ENCODE peak calls at places on chromosomes 1 and 21, in five cellular contexts. H is IMR-90, R is PC-3, Z is colonic mucosa, A is H9. B is an unnamed sample.

GRCh38 chr1:110508038-110508437 is 10.9 kb downstream of the KCNA10 start:
- DNase-seq in R (no peak), Z (peak), A (peak), H (peak), B (no peak)

GRCh38 chr1:114152211-114153050 is 1.2 kb downstream of the SYT6 start:
- DNase-seq in A (no peak), H (peak), R (peak), Z (no peak), B (peak)

GRCh38 chr1:18198240-18198639 is 90.6 kb downstream of the IGSF21 start:
- DNase-seq in Z (no peak), R (no peak), A (no peak), H (no peak), B (no peak)

GRCh38 chr1:199336745-199337640 is 690.5 kb upstream of the NR5A2 start:
- DNase-seq in A (peak), H (no peak), R (no peak), Z (no peak), B (no peak)

GRCh38 chr21:21114456-21114855 is 116.2 kb downstream of the NCAM2 start:
- DNase-seq in Z (no peak), R (no peak), H (no peak), A (no peak), B (no peak)

GRCh38 chr1:41882068-41882477 is 36.6 kb downstream of the HIVEP3 start:
- DNase-seq in H (no peak), A (no peak), Z (peak), R (peak), B (no peak)

GRCh38 chr1:181083842-181084605 is 4.5 kb upstream of the IER5 start:
- DNase-seq in A (peak), R (peak), Z (peak), H (no peak), B (no peak)

GRCh38 chr1:106439475-106439874 is 617.0 kb upstream of the PRMT6 start:
- DNase-seq in H (no peak), A (no peak), Z (no peak), R (peak), B (no peak)

GRCh38 chr1:16149146-16149545 is 6.7 kb downstream of the EPHA2 start:
- DNase-seq in A (no peak), Z (no peak), H (no peak), R (no peak), B (no peak)

GRCh38 chr1:109787211-109787844 is 23.6 kb upstream of the EPS8L3 start:
- DNase-seq in Z (peak), H (peak), A (no peak), R (peak), B (peak)

GRCh38 chr1:90717665-90718410 is 736 bp upstream of the BARHL2 start:
- DNase-seq in H (peak), A (peak), R (no peak), Z (peak), B (no peak)

GRCh38 chr1:238401138-238401537 is 510.4 kb upstream of the ZP4 start:
- DNase-seq in Z (no peak), R (no peak), H (no peak), A (no peak), B (peak)

GRCh38 chr1:28343405-28343804 is 14.6 kb downstream of the MED18 start:
- DNase-seq in Z (no peak), A (no peak), R (peak), H (peak), B (peak)

GRCh38 chr1:28160677-28161328 is 15.7 kb downstream of the PTAFR start:
- DNase-seq in A (no peak), Z (no peak), H (peak), R (peak), B (peak)

GRCh38 chr1:103911450-103911849 is 161.8 kb downstream of the AMY1C start:
- DNase-seq in R (no peak), Z (no peak), H (no peak), A (no peak), B (no peak)

GRCh38 chr1:96185181-96185580 is 536.4 kb upstream of the PTBP2 start:
- DNase-seq in R (no peak), Z (no peak), H (no peak), A (no peak), B (no peak)

GRCh38 chr1:40774266-40774998 is 9.2 kb upstream of the KCNQ4 start:
- DNase-seq in H (peak), R (peak), Z (peak), A (peak), B (no peak)

GRCh38 chr1:50476800-50477199 is 53.6 kb upstream of the DMRTA2 start:
- DNase-seq in Z (no peak), A (no peak), R (no peak), H (no peak), B (no peak)

GRCh38 chr21:32389337-32390015 is 3.3 kb downstream of the URB1 start:
- DNase-seq in H (peak), Z (no peak), R (no peak), A (no peak), B (peak)

GRCh38 chr1:44594871-44595735 is 79.2 kb downstream of the TMEM53 start:
- DNase-seq in A (peak), Z (peak), R (peak), H (peak), B (no peak)

GRCh38 chr1:98500324-98500723 is 161.2 kb upstream of the SNX7 start:
- DNase-seq in Z (no peak), H (no peak), A (no peak), R (peak), B (no peak)

GRCh38 chr1:18805925-18806849 is 53.3 kb downstream of the TAS1R2 start:
- DNase-seq in A (no peak), R (no peak), Z (no peak), H (no peak), B (no peak)

GRCh38 chr1:58441699-58442098 is 104.8 kb downstream of the OMA1 start:
- DNase-seq in Z (no peak), H (no peak), R (no peak), A (no peak), B (no peak)

GRCh38 chr1:228695015-228695955 is 40.0 kb upstream of the RHOU start:
- DNase-seq in Z (no peak), A (no peak), R (peak), H (no peak), B (no peak)

GRCh38 chr21:17416139-17416538 is 96.7 kb upstream of the CXADR start:
- DNase-seq in Z (no peak), H (peak), A (no peak), R (no peak), B (peak)

GRCh38 chr1:48341221-48341620 is 118.7 kb downstream of the SLC5A9 start:
- DNase-seq in A (no peak), R (peak), Z (no peak), H (peak), B (peak)

GRCh38 chr1:110209715-110210603 is at the start of gene KCNC4:
- DNase-seq in R (peak), H (peak), A (peak), Z (peak), B (peak)

GRCh38 chr1:160997323-160998038 is 23.5 kb downstream of the F11R start:
- DNase-seq in H (peak), R (peak), A (peak), Z (peak), B (peak)

GRCh38 chr1:35449334-35450008 is 107.7 kb downstream of the KIAA0319L start:
- DNase-seq in H (peak), A (no peak), R (peak), Z (no peak), B (peak)
- H3K9ac ChIP-seq in H (peak), A (no peak), R (peak), Z (no peak), B (peak)

DNA sequence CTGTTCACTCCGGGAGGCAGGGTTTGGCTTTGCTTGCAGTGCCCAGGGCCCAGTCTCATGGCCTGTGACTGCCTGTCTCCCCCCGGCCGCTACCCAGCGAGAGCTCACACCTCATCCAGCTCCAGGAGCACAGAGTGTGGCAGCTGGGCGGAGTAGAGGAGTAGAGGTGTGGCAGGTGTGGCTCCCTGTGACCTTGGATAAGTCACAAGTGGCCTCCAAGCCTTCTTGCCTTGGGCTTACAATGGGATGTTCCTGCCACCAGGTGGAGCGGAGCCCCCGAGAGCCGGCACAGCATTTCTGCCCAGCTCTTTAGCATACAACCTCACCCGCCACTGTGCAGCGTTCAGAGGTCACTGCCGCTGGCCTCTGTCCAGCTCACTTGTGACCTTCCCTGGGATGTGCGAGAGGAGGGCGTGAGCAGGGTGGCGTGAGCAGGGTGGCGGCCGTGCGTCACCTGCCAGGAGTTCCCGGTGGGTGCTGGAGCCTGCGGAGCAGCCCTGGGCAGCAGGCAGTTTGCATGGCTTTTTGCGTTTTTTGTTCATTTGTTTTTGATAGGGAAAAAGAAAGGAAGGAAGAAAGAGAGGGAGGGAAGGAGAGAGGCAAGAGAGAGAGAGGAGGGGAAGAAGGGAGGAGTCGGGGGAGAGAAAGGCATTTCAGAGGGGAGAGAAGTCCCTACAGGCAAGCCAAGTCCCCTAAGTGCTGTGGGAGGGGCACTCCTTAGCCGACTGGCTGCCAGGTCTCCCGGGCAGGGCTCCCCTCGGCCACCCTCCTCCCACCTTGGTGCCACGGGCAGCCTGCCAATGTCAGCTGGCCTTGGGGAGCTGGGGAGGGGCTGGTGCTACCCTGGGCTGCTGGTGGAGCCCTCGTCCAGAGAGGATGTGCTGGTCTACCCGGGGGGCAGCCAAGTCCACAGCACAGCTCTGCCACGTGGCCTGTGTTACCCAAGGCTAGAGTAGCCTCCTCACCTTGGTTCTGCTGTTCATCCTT is 42.6 kb downstream of the CRYAA start:
- DNase-seq in R (no peak), H (no peak), A (peak), Z (peak), B (no peak)
- TF ChIP-seq CTCF in R (no peak), H (peak), A (peak), Z (peak), B (no peak)

DNA sequence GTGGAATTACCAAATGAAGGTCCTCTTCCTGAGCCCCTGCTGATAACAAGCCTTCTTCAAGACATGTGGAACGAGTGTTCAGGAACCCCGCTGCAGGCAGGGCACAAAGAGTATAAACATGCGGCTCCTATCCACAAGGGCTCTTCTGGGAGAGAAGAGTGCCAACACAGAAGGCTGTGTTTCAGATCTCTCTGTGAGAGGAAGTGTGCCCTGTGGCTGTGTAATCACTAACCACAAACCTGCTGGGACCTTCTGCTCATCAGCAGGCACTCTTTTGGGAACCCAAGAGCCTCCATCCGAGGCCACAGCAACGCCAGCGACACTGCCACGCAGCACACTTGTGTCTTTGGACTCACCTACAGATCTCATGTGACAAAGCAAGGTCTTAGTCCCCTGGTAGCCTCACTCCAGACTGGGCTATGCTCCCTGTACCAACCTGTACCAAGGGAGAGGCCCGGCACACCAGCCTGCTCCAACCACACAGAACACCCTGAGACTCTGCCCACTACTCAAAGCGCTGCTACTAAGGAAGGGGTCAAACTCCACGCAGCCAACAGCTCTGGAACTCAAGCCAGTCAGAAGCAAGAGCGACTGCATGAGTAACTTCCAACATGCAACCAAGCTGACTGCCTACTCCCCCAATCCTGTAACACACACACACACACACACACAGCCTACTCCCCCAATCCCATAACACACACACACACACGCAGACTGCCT is 7.8 kb downstream of the PTTG1IP start:
- DNase-seq in H (no peak), R (peak), A (no peak), Z (no peak), B (no peak)
- H3K9ac ChIP-seq in H (no peak), R (no peak), A (no peak), Z (no peak), B (no peak)

DNA sequence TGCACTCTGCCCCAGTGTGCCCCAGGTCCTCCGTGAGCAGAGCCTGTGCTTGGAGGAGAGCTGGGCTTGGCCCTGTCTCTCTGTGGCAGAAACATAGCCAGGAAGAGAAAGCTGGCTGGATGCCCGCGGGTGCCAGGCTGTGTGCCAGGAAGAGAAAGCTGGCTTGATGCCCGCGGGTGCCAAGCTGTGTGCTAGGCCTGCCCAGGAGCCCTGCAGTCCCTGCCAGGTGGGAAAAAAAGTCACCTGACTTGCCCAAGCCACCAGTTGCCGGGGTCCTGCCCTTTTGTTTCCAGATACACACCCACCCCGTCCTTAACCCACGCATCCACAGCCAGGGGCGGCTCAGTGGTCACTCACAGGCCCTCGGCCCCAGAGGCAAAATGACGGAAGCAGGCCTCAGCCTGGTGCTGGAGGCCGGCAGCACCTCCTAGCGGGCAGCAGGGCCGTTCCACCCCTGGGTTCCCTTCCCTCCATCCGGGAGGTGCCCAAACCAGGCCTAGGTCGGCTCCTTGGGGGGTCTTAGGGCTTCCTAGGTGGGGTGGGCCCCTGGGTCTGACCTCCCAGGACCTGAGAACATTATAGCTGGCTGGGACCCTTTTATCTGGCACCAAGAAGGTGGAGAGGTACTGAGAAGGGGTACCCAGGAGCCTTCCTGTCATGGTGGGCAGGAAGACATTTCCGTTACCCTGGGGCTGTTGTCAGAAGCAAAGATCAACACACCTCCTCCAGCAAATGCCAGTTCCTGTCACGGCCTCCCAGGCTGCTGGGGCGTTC is 9.1 kb downstream of the ITGB2 start:
- DNase-seq in H (no peak), R (peak), A (no peak), Z (peak), B (no peak)
- TF ChIP-seq CTCF in H (no peak), R (peak), A (peak), Z (peak), B (no peak)

DNA sequence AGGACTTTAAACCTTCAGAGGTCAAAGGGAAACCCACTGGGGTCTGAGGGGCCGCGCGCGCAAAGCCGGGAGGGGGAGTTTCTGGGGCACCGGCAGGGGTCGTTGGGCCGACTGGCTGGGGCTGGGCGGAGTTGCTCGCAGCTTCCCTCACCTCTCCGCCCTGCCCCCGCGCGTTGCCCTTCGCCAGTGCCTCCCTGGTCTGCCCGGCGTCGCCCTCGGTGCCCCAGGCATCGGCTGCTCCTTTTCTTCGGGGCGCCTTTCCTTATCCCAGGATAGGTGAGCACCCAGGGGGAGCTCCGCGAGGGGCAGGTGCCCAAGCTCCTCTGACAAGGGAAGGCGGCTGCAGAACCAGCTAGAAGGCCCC is 390 bp upstream of the NGF start:
- DNase-seq in Z (no peak), H (no peak), A (peak), R (no peak), B (no peak)
- H3K9ac ChIP-seq in Z (no peak), H (no peak), A (no peak), R (no peak), B (peak)

DNA sequence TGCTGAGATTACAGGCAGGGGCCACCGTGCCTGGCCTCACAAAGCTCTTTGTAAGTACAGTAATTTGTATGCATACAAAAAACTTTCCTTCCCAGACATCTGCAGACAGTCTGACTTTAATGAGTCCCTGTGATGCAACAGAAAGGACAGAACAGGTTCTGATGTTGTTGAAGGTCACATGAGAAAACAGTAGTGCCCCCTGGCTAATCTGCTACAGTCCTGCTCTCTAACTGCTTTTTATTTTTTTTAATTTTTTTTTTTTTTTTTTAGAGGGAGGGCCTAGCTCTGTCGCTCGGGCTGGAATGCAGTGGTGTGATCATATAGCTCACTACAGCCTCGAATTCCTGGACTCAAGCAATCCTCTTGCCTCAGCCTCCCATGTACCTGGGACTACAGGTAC is 36.7 kb downstream of the ACBD3 start:
- DNase-seq in Z (no peak), A (no peak), R (no peak), H (peak), B (no peak)
- TF ChIP-seq CTCF in Z (no peak), A (no peak), R (peak), H (no peak), B (no peak)

DNA sequence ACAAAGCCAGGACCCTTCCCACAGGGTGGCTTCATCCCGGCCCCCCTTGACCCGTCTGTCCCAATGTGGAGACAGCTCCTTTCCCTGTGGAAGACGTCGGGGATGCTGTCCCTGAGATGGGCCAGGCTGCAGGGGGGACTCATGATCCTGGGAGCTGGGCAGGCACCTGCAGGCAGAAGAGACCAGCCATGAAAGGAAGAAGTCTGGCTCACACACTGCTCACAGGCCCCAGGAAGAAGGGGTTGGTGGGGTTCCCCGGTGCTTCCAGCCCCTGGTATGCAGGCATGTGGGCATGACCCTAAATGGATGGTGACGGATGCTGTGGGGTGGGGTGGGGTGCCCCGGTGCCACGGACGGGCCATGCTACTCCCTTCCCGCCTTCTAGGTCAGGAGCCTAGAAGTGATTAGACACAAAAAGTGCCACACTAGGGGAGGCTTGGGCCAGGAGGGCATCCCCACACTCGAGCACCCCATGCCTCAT is 8.3 kb downstream of the ACTRT2 start:
- DNase-seq in Z (no peak), A (peak), H (no peak), R (no peak), B (no peak)
- H3K9ac ChIP-seq in Z (no peak), A (no peak), H (no peak), R (no peak), B (no peak)

DNA sequence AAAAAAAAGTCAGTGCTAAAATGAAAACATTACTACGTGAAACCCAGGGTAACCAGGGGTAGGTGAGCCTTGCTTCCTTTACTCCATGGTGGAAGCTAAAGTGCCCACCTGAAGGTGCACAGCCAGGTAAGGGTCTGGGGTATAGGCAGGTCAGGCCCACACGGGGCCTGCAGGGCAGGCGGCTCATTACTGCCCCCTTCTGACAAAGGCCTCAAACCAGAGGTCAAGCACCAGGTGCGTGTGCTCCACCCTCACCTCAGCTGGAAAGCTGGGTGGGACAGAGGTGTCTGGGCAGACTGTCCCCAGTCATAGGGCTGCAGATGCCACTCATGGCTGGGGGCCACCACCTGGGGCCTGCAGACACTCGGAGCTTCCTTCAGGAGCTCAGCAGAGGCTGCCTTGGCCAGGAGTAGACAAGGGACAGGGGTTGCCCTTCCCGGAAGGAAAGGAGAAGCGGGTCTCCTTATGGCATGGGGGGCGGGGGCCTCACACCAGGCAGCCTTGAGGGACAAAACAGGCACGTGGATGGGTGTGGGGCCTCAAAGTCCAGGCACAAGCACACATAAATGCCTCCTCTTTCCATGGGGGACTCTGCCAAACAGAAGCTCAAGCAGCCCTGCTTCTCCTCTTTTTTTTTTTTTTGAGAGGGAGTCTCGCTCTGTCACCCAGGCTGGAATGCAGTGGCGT is 36.2 kb downstream of the ACOT7 start:
- DNase-seq in H (no peak), Z (peak), A (peak), R (peak), B (no peak)
- TF ChIP-seq CTCF in H (no peak), Z (peak), A (peak), R (peak), B (no peak)

GRCh38 chr1:235075121-235075954 is 53.3 kb downstream of the TOMM20 start:
- DNase-seq in H (peak), Z (no peak), A (no peak), R (peak), B (peak)
- H3K9ac ChIP-seq in H (peak), Z (peak), A (no peak), R (peak), B (peak)

B was measured in astrocyte.